ENCODE peak calls at places on chromosomes 13 and 19, in nine cellular contexts. J is occipital lobe; N is AG10803; U is activated CD4-positive, CD25-positive, alpha-beta regulatory T cell; C is HTR-8/SVneo; V is CD8-positive, alpha-beta T cell; M is effector memory CD8-positive, alpha-beta T cell; I is NCI-H460; W is NCI-H146. A is an unnamed sample.

GRCh38 chr13:22278336-22278929 is 607.6 kb downstream of the FGF9 start:
- DNase-seq in C (no peak), V (peak; percentile 55), N (peak; percentile 42), W (no peak), U (peak; percentile 21), I (no peak), M (peak; percentile 72), J (peak; percentile 3), A (peak; percentile 73)

GRCh38 chr13:57128909-57129308 is 11.8 kb upstream of the PRR20A start:
- DNase-seq in W (no peak), V (no peak), N (no peak), I (no peak), U (no peak), C (no peak), J (no peak), M (no peak), A (no peak)

GRCh38 chr13:79548886-79549285 is 67.9 kb downstream of the NDFIP2 start:
- DNase-seq in U (no peak), N (peak; percentile 2), I (no peak), C (no peak), M (no peak), J (no peak), V (no peak), W (no peak), A (no peak)

GRCh38 chr19:18044825-18045304 is 36.9 kb downstream of the ARRDC2 start:
- DNase-seq in V (peak; percentile 80), W (peak; percentile 26), M (peak; percentile 82), N (peak; percentile 67), C (peak; percentile 67), U (peak; percentile 69), J (peak; percentile 47), I (no peak), A (peak; percentile 82)

GRCh38 chr13:21674271-21675009 is 3.6 kb downstream of the FGF9 start:
- DNase-seq in I (no peak), C (no peak), W (peak; percentile 3), M (no peak), N (no peak), V (no peak), U (no peak), J (peak; percentile 34), A (peak; percentile 12)

GRCh38 chr13:20168396-20168795 is 7.5 kb upstream of the GJA3 start:
- DNase-seq in J (no peak), W (no peak), I (no peak), C (no peak), V (no peak), U (no peak), N (no peak), M (no peak), A (no peak)

GRCh38 chr13:52599037-52599852 is 43.0 kb upstream of the HNRNPA1L2 start:
- DNase-seq in W (peak; percentile 57), I (no peak), M (no peak), N (peak; percentile 18), J (no peak), U (no peak), C (no peak), V (no peak), A (no peak)

GRCh38 chr13:78829821-78830220 is 170.9 kb upstream of the OBI1 start:
- DNase-seq in N (no peak), I (no peak), J (no peak), V (no peak), M (no peak), W (no peak), C (no peak), U (no peak), A (no peak)

GRCh38 chr19:38888876-38889275 is 10.5 kb downstream of the SIRT2 start:
- DNase-seq in V (no peak), W (no peak), U (no peak), J (no peak), C (no peak), M (no peak), I (no peak), N (no peak), A (no peak)

GRCh38 chr19:12260236-12260635 is 34.4 kb downstream of the ZNF44 start:
- DNase-seq in M (no peak), C (no peak), W (no peak), N (no peak), J (no peak), I (no peak), U (no peak), V (no peak), A (no peak)

GRCh38 chr13:92175330-92175729 is 776.9 kb downstream of the GPC5 start:
- DNase-seq in V (no peak), U (no peak), C (peak; percentile 48), M (no peak), J (no peak), N (peak; percentile 6), W (peak; percentile 63), I (peak; percentile 23), A (no peak)

GRCh38 chr13:111177081-111177711 is 62.1 kb downstream of the ARHGEF7 start:
- DNase-seq in N (peak; percentile 30), J (peak; percentile 34), I (no peak), V (peak; percentile 35), U (no peak), C (no peak), M (peak; percentile 30), W (no peak), A (no peak)

GRCh38 chr13:42832341-42833153 is 51.2 kb downstream of the FAM216B start:
- DNase-seq in C (no peak), M (no peak), U (no peak), N (peak; percentile 96), J (no peak), V (no peak), I (no peak), W (no peak), A (no peak)

GRCh38 chr13:68982961-68983619 is 1124.5 kb upstream of the ATXN8OS start:
- DNase-seq in N (no peak), U (no peak), J (no peak), C (no peak), V (no peak), I (no peak), M (no peak), W (no peak), A (no peak)

GRCh38 chr13:47917022-47917574 is 84.0 kb downstream of the SUCLA2 start:
- DNase-seq in U (no peak), M (no peak), W (no peak), J (no peak), N (no peak), V (no peak), C (no peak), I (no peak), A (no peak)

GRCh38 chr19:711224-711623 is 2.5 kb downstream of the PALM start:
- DNase-seq in J (no peak), M (no peak), C (no peak), W (no peak), U (no peak), I (no peak), N (no peak), V (no peak), A (no peak)

GRCh38 chr13:99969934-99970760 is 1.4 kb downstream of the ZIC5 start:
- DNase-seq in M (no peak), N (no peak), W (peak; percentile 94), V (no peak), U (no peak), C (no peak), I (peak; percentile 66), J (no peak), A (no peak)

GRCh38 chr19:35474104-35474503 is 16.2 kb downstream of the KRTDAP start:
- DNase-seq in M (no peak), W (no peak), I (no peak), N (no peak), U (no peak), J (no peak), C (no peak), V (no peak), A (no peak)

GRCh38 chr19:39372941-39373340 is 18.0 kb downstream of the PAF1 start:
- DNase-seq in I (no peak), J (no peak), V (no peak), N (peak; percentile 57), C (no peak), W (no peak), M (no peak), U (no peak), A (no peak)

GRCh38 chr13:92775631-92776030 is 451.0 kb upstream of the GPC6 start:
- DNase-seq in N (no peak), I (no peak), M (no peak), W (no peak), J (no peak), U (no peak), V (no peak), C (no peak), A (no peak)

GRCh38 chr19:11480927-11481776 is at the start of gene ELAVL3:
- DNase-seq in U (no peak), I (no peak), V (no peak), N (no peak), J (peak; percentile 70), W (peak; percentile 84), M (no peak), C (no peak), A (no peak)

GRCh38 chr13:108083056-108083455 is 132.3 kb downstream of the LIG4 start:
- DNase-seq in N (no peak), W (no peak), J (no peak), I (no peak), C (no peak), U (no peak), V (no peak), M (no peak), A (no peak)

GRCh38 chr13:22040810-22041364 is 370.0 kb downstream of the FGF9 start:
- DNase-seq in M (no peak), J (no peak), W (no peak), I (peak; percentile 2), U (no peak), V (no peak), N (no peak), C (no peak), A (no peak)

GRCh38 chr13:90201676-90202425 is 1145.6 kb upstream of the MIR17HG start:
- DNase-seq in M (no peak), U (no peak), I (no peak), N (peak; percentile 9), W (no peak), C (no peak), J (no peak), V (no peak), A (no peak)

GRCh38 chr19:49950956-49951526 is 9.9 kb downstream of the SIGLEC11 start:
- DNase-seq in C (no peak), V (no peak), N (no peak), I (no peak), W (no peak), U (no peak), J (no peak), M (no peak), A (no peak)

GRCh38 chr13:98476106-98476505 is 100.8 kb downstream of the STK24 start:
- DNase-seq in U (no peak), C (no peak), V (no peak), I (no peak), W (peak; percentile 22), J (no peak), M (no peak), N (no peak), A (peak; percentile 58)

GRCh38 chr13:22848539-22849052 is 332.2 kb upstream of the SGCG start:
- DNase-seq in U (no peak), W (peak; percentile 3), J (no peak), M (no peak), N (no peak), V (no peak), C (no peak), I (no peak), A (no peak)

GRCh38 chr19:46081928-46082727 is 41.3 kb upstream of the IGFL4 start:
- DNase-seq in I (peak; percentile 48), M (no peak), C (peak; percentile 59), W (peak; percentile 60), U (no peak), J (no peak), N (peak; percentile 70), V (no peak), A (no peak)

GRCh38 chr19:47005873-47006272 is 13.8 kb upstream of the NPAS1 start:
- DNase-seq in I (no peak), J (no peak), W (no peak), U (no peak), V (no peak), C (no peak), M (no peak), N (no peak), A (no peak)

GRCh38 chr19:42114412-42114811 is 17.8 kb downstream of the POU2F2 start:
- DNase-seq in V (no peak), W (peak; percentile 88), M (no peak), N (no peak), U (no peak), J (no peak), C (no peak), I (no peak), A (no peak)

GRCh38 chr13:104847863-104848262 is 1687.6 kb downstream of the EFNB2 start:
- DNase-seq in U (no peak), C (no peak), M (no peak), J (no peak), V (no peak), I (no peak), W (no peak), N (no peak), A (no peak)

A was measured in activated gamma-delta T cell treated with Interleukin-2 at 50 U/mL for 16 hours.